ENCODE peak calls at places on chromosomes 7 and 10, in five cellular contexts. N, E, K, M and Q are unnamed samples.

GRCh38 chr7:105656922-105657521 is 75.7 kb upstream of the EFCAB10 start:
- DNase-seq in N (no peak), E (peak), K (peak), M (no peak), Q (peak)

GRCh38 chr7:80775481-80775880 is 137.0 kb downstream of the CD36 start:
- DNase-seq in N (no peak), E (no peak), K (no peak), M (no peak), Q (no peak)

GRCh38 chr10:71725998-71726672 is 6.6 kb upstream of the C10orf105 start:
- DNase-seq in N (no peak), E (no peak), K (peak), M (no peak), Q (peak)

GRCh38 chr10:43931308-43931930 is 282.7 kb upstream of the ZNF32 start:
- DNase-seq in N (no peak), E (no peak), K (no peak), M (no peak), Q (no peak)

GRCh38 chr7:39617010-39617409 is 6.4 kb upstream of the RALA start:
- DNase-seq in N (no peak), E (no peak), K (no peak), M (no peak), Q (no peak)

GRCh38 chr7:51075681-51076580 is 240.7 kb downstream of the COBL start:
- DNase-seq in N (no peak), E (no peak), K (no peak), M (no peak), Q (no peak)

GRCh38 chr10:34017281-34017680 is 682.8 kb upstream of the NRP1 start:
- DNase-seq in N (no peak), E (peak), K (no peak), M (peak), Q (no peak)

GRCh38 chr10:78520737-78521430 is 487.2 kb downstream of the RPS24 start:
- DNase-seq in N (peak), E (peak), K (no peak), M (peak), Q (no peak)

GRCh38 chr7:148770004-148770403 is 71.3 kb downstream of the CUL1 start:
- DNase-seq in N (no peak), E (no peak), K (no peak), M (no peak), Q (no peak)

GRCh38 chr7:15836041-15836440 is 149.6 kb upstream of the MEOX2 start:
- DNase-seq in N (no peak), E (no peak), K (no peak), M (no peak), Q (no peak)

GRCh38 chr7:52423251-52423650 is 612.2 kb upstream of the POM121L12 start:
- DNase-seq in N (no peak), E (no peak), K (no peak), M (no peak), Q (no peak)

GRCh38 chr10:790821-791551 is 101.5 kb upstream of the DIP2C start:
- DNase-seq in N (no peak), E (no peak), K (peak), M (no peak), Q (no peak)

DNA sequence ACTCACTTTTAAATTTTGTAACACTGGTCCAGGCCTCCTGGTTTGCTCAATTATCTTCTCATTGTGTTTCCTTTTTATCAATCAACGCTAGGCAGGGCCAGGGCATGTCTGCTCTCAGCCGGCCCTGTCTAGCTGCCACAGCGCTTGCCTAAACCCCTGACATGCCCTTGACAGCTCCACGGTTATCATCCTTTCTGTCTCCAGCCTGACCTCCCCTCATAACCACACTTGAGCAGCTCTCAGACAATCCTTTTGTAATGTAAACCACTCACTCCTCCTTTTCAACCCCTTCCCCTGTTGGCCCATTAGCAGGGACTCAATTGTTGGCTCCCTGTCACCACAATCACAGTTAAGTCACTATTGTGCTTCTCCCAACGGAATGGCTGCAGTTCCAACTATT is 115.0 kb downstream of the ICA1 start:
- DNase-seq in N (no peak), E (no peak), K (no peak), M (no peak), Q (no peak)
- TF ChIP-seq SIN3A in N (no peak), E (no peak), K (no peak), M (no peak), Q (no peak)

GRCh38 chr7:158431055-158431940 is 156.3 kb downstream of the PTPRN2 start:
- DNase-seq in N (no peak), E (no peak), K (peak), M (no peak), Q (no peak)
- TF ChIP-seq SIN3A in N (no peak), E (no peak), K (no peak), M (no peak), Q (no peak)

GRCh38 chr10:8874972-8875371 is 820.5 kb downstream of the GATA3 start:
- DNase-seq in N (no peak), E (no peak), K (no peak), M (no peak), Q (no peak)
- TF ChIP-seq SIN3A in N (no peak), E (no peak), K (no peak), M (no peak), Q (no peak)

GRCh38 chr7:26910221-26910620 is 45.8 kb upstream of the SKAP2 start:
- DNase-seq in N (peak), E (peak), K (no peak), M (peak), Q (no peak)
- TF ChIP-seq SIN3A in N (no peak), E (no peak), K (no peak), M (no peak), Q (no peak)

GRCh38 chr7:128795129-128795528 is 3.4 kb downstream of the CCDC136 start:
- DNase-seq in N (no peak), E (no peak), K (no peak), M (no peak), Q (no peak)

GRCh38 chr7:128794436-128794835 is 2.7 kb downstream of the CCDC136 start:
- DNase-seq in N (no peak), E (no peak), K (no peak), M (no peak), Q (no peak)

GRCh38 chr7:128793184-128793552 is 1.4 kb downstream of the CCDC136 start:
- DNase-seq in N (no peak), E (no peak), K (no peak), M (no peak), Q (no peak)

GRCh38 chr7:128792471-128793183 is 859 bp downstream of the CCDC136 start:
- DNase-seq in N (no peak), E (no peak), K (peak), M (no peak), Q (peak)

GRCh38 chr7:128794020-128794419 is 2.3 kb downstream of the CCDC136 start:
- DNase-seq in N (no peak), E (no peak), K (no peak), M (no peak), Q (no peak)
- TF ChIP-seq SIN3A in N (no peak), E (no peak), K (no peak), M (no peak), Q (no peak)

GRCh38 chr10:28408237-28408777 is 105.4 kb upstream of the MPP7 start:
- DNase-seq in N (no peak), E (no peak), K (no peak), M (no peak), Q (no peak)

GRCh38 chr10:28411648-28412047 is 108.8 kb upstream of the MPP7 start:
- DNase-seq in N (no peak), E (no peak), K (no peak), M (no peak), Q (no peak)

GRCh38 chr10:28411136-28411460 is 108.2 kb upstream of the MPP7 start:
- DNase-seq in N (no peak), E (no peak), K (no peak), M (no peak), Q (no peak)

GRCh38 chr10:28410420-28411135 is 107.7 kb upstream of the MPP7 start:
- DNase-seq in N (no peak), E (no peak), K (peak), M (no peak), Q (no peak)
- TF ChIP-seq SIN3A in N (no peak), E (no peak), K (no peak), M (no peak), Q (no peak)

GRCh38 chr7:149884016-149884415 is 10.2 kb downstream of the ATP6V0E2 start:
- DNase-seq in N (no peak), E (no peak), K (no peak), M (no peak), Q (no peak)

GRCh38 chr7:149884541-149884940 is 10.8 kb downstream of the ATP6V0E2 start:
- DNase-seq in N (no peak), E (no peak), K (no peak), M (no peak), Q (no peak)

GRCh38 chr7:149882264-149883048 is 8.7 kb downstream of the ATP6V0E2 start:
- DNase-seq in N (no peak), E (no peak), K (no peak), M (no peak), Q (no peak)

GRCh38 chr7:149883049-149883439 is 9.3 kb downstream of the ATP6V0E2 start:
- DNase-seq in N (no peak), E (no peak), K (no peak), M (no peak), Q (no peak)

GRCh38 chr7:149883452-149883861 is 9.7 kb downstream of the ATP6V0E2 start:
- DNase-seq in N (no peak), E (peak), K (peak), M (peak), Q (peak)
- TF ChIP-seq SIN3A in N (no peak), E (no peak), K (no peak), M (no peak), Q (no peak)